ENCODE peak calls at places on chromosome 20, in five cellular contexts. One of them, this sample, is unnamed.

GRCh38 chr20:33291830-33292355 is 8.9 kb downstream of the BPIFB1 start:
- ATAC-seq in left lung: peak
- ATAC-seq in heart left ventricle: no peak
- ATAC-seq in stimulated activated memory B cell treated with anti-CD40 and anti-IgM and Interleukin-4, amounts not matched to agents 10 μg/mL and 1 μg/mL and 100 μg/mL, for 72 hours: no peak
- ATAC-seq in upper lobe of right lung: peak
- ATAC-seq in this sample: no peak

GRCh38 chr20:44832724-44833123 is 22.4 kb upstream of the RIMS4 start:
- ATAC-seq in upper lobe of right lung: no peak
- ATAC-seq in stimulated activated memory B cell treated with anti-CD40 and anti-IgM and Interleukin-4, amounts not matched to agents 10 μg/mL and 1 μg/mL and 100 μg/mL, for 72 hours: no peak
- ATAC-seq in left lung: no peak
- ATAC-seq in heart left ventricle: peak
- ATAC-seq in this sample: no peak

GRCh38 chr20:63896136-63896890 is 1.4 kb downstream of the DNAJC5 start:
- ATAC-seq in stimulated activated memory B cell treated with anti-CD40 and anti-IgM and Interleukin-4, amounts not matched to agents 10 μg/mL and 1 μg/mL and 100 μg/mL, for 72 hours: peak
- ATAC-seq in upper lobe of right lung: peak
- ATAC-seq in heart left ventricle: peak
- ATAC-seq in left lung: peak
- ATAC-seq in this sample: no peak

GRCh38 chr20:58361549-58361948 is 27.5 kb upstream of the VAPB start:
- ATAC-seq in left lung: peak
- ATAC-seq in stimulated activated memory B cell treated with anti-CD40 and anti-IgM and Interleukin-4, amounts not matched to agents 10 μg/mL and 1 μg/mL and 100 μg/mL, for 72 hours: no peak
- ATAC-seq in upper lobe of right lung: no peak
- ATAC-seq in heart left ventricle: peak
- ATAC-seq in this sample: no peak

GRCh38 chr20:16284385-16285100 is 288.7 kb downstream of the KIF16B start:
- ATAC-seq in left lung: no peak
- ATAC-seq in upper lobe of right lung: no peak
- ATAC-seq in heart left ventricle: no peak
- ATAC-seq in stimulated activated memory B cell treated with anti-CD40 and anti-IgM and Interleukin-4, amounts not matched to agents 10 μg/mL and 1 μg/mL and 100 μg/mL, for 72 hours: no peak
- ATAC-seq in this sample: no peak

GRCh38 chr20:4891364-4891763 is 109.9 kb downstream of the SLC23A2 start:
- ATAC-seq in left lung: no peak
- ATAC-seq in heart left ventricle: no peak
- ATAC-seq in upper lobe of right lung: no peak
- ATAC-seq in stimulated activated memory B cell treated with anti-CD40 and anti-IgM and Interleukin-4, amounts not matched to agents 10 μg/mL and 1 μg/mL and 100 μg/mL, for 72 hours: no peak
- ATAC-seq in this sample: no peak

GRCh38 chr20:38311100-38311499 is 7.1 kb downstream of the BPI start:
- ATAC-seq in heart left ventricle: no peak
- ATAC-seq in left lung: no peak
- ATAC-seq in upper lobe of right lung: no peak
- ATAC-seq in stimulated activated memory B cell treated with anti-CD40 and anti-IgM and Interleukin-4, amounts not matched to agents 10 μg/mL and 1 μg/mL and 100 μg/mL, for 72 hours: no peak
- ATAC-seq in this sample: no peak

GRCh38 chr20:58822175-58822574 is 28.5 kb downstream of the GNAS-AS1 start:
- ATAC-seq in left lung: peak
- ATAC-seq in heart left ventricle: peak
- ATAC-seq in stimulated activated memory B cell treated with anti-CD40 and anti-IgM and Interleukin-4, amounts not matched to agents 10 μg/mL and 1 μg/mL and 100 μg/mL, for 72 hours: no peak
- ATAC-seq in upper lobe of right lung: peak
- ATAC-seq in this sample: no peak

GRCh38 chr20:45841407-45842129 is 8.0 kb downstream of the SNX21 start:
- ATAC-seq in heart left ventricle: peak
- ATAC-seq in stimulated activated memory B cell treated with anti-CD40 and anti-IgM and Interleukin-4, amounts not matched to agents 10 μg/mL and 1 μg/mL and 100 μg/mL, for 72 hours: no peak
- ATAC-seq in upper lobe of right lung: no peak
- ATAC-seq in left lung: no peak
- ATAC-seq in this sample: no peak

GRCh38 chr20:34708621-34709043 is 4.5 kb downstream of the TP53INP2 start:
- ATAC-seq in heart left ventricle: no peak
- ATAC-seq in left lung: peak
- ATAC-seq in upper lobe of right lung: no peak
- ATAC-seq in stimulated activated memory B cell treated with anti-CD40 and anti-IgM and Interleukin-4, amounts not matched to agents 10 μg/mL and 1 μg/mL and 100 μg/mL, for 72 hours: no peak
- ATAC-seq in this sample: no peak

GRCh38 chr20:22227301-22227700 is 357.1 kb downstream of the FOXA2 start:
- ATAC-seq in upper lobe of right lung: no peak
- ATAC-seq in heart left ventricle: no peak
- ATAC-seq in left lung: no peak
- ATAC-seq in stimulated activated memory B cell treated with anti-CD40 and anti-IgM and Interleukin-4, amounts not matched to agents 10 μg/mL and 1 μg/mL and 100 μg/mL, for 72 hours: no peak
- ATAC-seq in this sample: no peak

GRCh38 chr20:63980806-63981728 is at the start of gene PRPF6:
- ATAC-seq in upper lobe of right lung: peak
- ATAC-seq in stimulated activated memory B cell treated with anti-CD40 and anti-IgM and Interleukin-4, amounts not matched to agents 10 μg/mL and 1 μg/mL and 100 μg/mL, for 72 hours: peak
- ATAC-seq in left lung: peak
- ATAC-seq in heart left ventricle: peak
- ATAC-seq in this sample: peak

GRCh38 chr20:56722042-56722441 is 92.9 kb downstream of the TFAP2C start:
- ATAC-seq in upper lobe of right lung: peak
- ATAC-seq in left lung: peak
- ATAC-seq in stimulated activated memory B cell treated with anti-CD40 and anti-IgM and Interleukin-4, amounts not matched to agents 10 μg/mL and 1 μg/mL and 100 μg/mL, for 72 hours: peak
- ATAC-seq in heart left ventricle: peak
- ATAC-seq in this sample: no peak

This sample was measured in gastroesophageal sphincter.